ENCODE peak calls at places on chromosome 16, in seven cellular contexts. J, T, V, Z, K, N and R are unnamed samples. For H3K9me3, the result is how much of the 10 kb centered on the place peaks cover.

GRCh38 chr16:85350973-85351372 is 238.7 kb upstream of the CIBAR2 start:
- DNase-seq in T (peak), N (no peak), V (peak), J (peak), Z (peak), K (no peak), R (peak)

GRCh38 chr16:71781741-71782140 is 26.9 kb downstream of the AP1G1 start:
- DNase-seq in V (no peak), N (no peak), T (no peak), J (no peak), K (no peak), Z (peak), R (no peak)

GRCh38 chr16:57653936-57654335 is 14.2 kb upstream of the ADGRG3 start:
- DNase-seq in K (peak), N (no peak), T (no peak), Z (no peak), V (no peak), J (no peak), R (no peak)

GRCh38 chr16:67482260-67482924 is 955 bp downstream of the AGRP start:
- DNase-seq in Z (no peak), V (no peak), K (no peak), N (no peak), T (no peak), J (no peak), R (peak)

GRCh38 chr16:80167657-80168056 is 373.1 kb upstream of the DYNLRB2 start:
- DNase-seq in N (no peak), T (no peak), V (no peak), Z (no peak), K (no peak), J (no peak), R (no peak)

GRCh38 chr16:11913425-11914079 is 2.2 kb downstream of the GSPT1 start:
- DNase-seq in J (no peak), K (no peak), V (no peak), N (no peak), T (no peak), Z (peak), R (no peak)

GRCh38 chr16:14301150-14302030 is 230.3 kb downstream of the MRTFB start:
- DNase-seq in K (no peak), J (no peak), V (no peak), T (no peak), Z (no peak), N (peak), R (peak)

GRCh38 chr16:84690088-84690819 is 9.5 kb upstream of the USP10 start:
- DNase-seq in J (no peak), K (no peak), T (no peak), Z (peak), V (no peak), N (no peak), R (no peak)

GRCh38 chr16:14309906-14310305 is 238.8 kb downstream of the MRTFB start:
- DNase-seq in T (no peak), Z (peak), V (no peak), N (no peak), K (no peak), J (no peak), R (no peak)

GRCh38 chr16:89122322-89122831 is 28.7 kb downstream of the ACSF3 start:
- DNase-seq in V (no peak), N (peak), T (peak), K (no peak), Z (no peak), J (no peak), R (peak)

GRCh38 chr16:1003551-1004347 is 22.2 kb downstream of the SOX8 start:
- DNase-seq in T (no peak), Z (peak), K (no peak), V (no peak), N (peak), J (no peak), R (no peak)

GRCh38 chr16:35011-35775 is 18.2 kb downstream of the POLR3K start:
- DNase-seq in V (no peak), T (no peak), Z (no peak), J (no peak), K (no peak), N (no peak), R (peak)

GRCh38 chr16:14334366-14335105 is 263.4 kb downstream of the MRTFB start:
- DNase-seq in N (no peak), T (no peak), V (no peak), Z (no peak), K (no peak), J (no peak), R (no peak)

GRCh38 chr16:8326234-8326633 is 264.1 kb downstream of the TMEM114 start:
- DNase-seq in T (no peak), N (no peak), V (no peak), J (no peak), Z (no peak), K (no peak), R (no peak)

GRCh38 chr16:73546351-73546845 is 498.5 kb upstream of the ZFHX3 start:
- DNase-seq in N (no peak), Z (no peak), K (no peak), V (no peak), J (no peak), T (no peak), R (no peak)

GRCh38 chr16:90077757-90078593 is 844 bp upstream of the PRDM7 start:
- DNase-seq in K (no peak), Z (peak), V (no peak), T (peak), N (peak), J (no peak), R (peak)

GRCh38 chr16:79372504-79373184 is 227.9 kb downstream of the MAF start:
- DNase-seq in V (no peak), J (no peak), N (no peak), Z (peak), K (no peak), T (no peak), R (no peak)

GRCh38 chr16:85825326-85825725 is 25.8 kb downstream of the COX4I1 start:
- DNase-seq in T (peak), K (no peak), N (no peak), V (no peak), J (no peak), Z (no peak), R (no peak)

GRCh38 chr16:77833906-77834599 is 45.7 kb downstream of the VAT1L start:
- DNase-seq in T (no peak), Z (peak), V (no peak), J (peak), N (no peak), K (no peak), R (no peak)

GRCh38 chr16:17437142-17437720 is 33.5 kb downstream of the XYLT1 start:
- DNase-seq in Z (no peak), T (no peak), V (no peak), N (no peak), J (no peak), K (no peak), R (no peak)

GRCh38 chr16:67207116-67207856 is 8.4 kb downstream of the ELMO3 start:
- DNase-seq in V (no peak), Z (no peak), K (peak), T (no peak), J (no peak), N (no peak), R (no peak)

GRCh38 chr16:85412911-85413520 is 200.1 kb upstream of the GSE1 start:
- DNase-seq in J (no peak), N (no peak), K (no peak), V (no peak), Z (no peak), T (no peak), R (peak)

GRCh38 chr16:67246945-67247697 is at the start of gene FHOD1:
- DNase-seq in K (peak), V (peak), Z (peak), N (peak), T (peak), J (peak), R (peak)

GRCh38 chr16:26770547-26770946 is 296.2 kb upstream of the C16orf82 start:
- DNase-seq in J (no peak), Z (no peak), N (no peak), V (no peak), K (no peak), T (no peak), R (no peak)

GRCh38 chr16:64996641-64997040 is 125.2 kb downstream of the CDH11 start:
- DNase-seq in K (no peak), V (no peak), T (no peak), N (no peak), Z (no peak), J (no peak), R (no peak)

GRCh38 chr16:85557976-85558589 is 55.0 kb upstream of the GSE1 start:
- DNase-seq in J (no peak), T (no peak), N (peak), Z (no peak), K (peak), V (no peak), R (peak)

GRCh38 chr16:50263940-50264929 is 2.1 kb upstream of the ADCY7 start:
- DNase-seq in V (no peak), T (no peak), K (no peak), Z (peak), J (peak), N (no peak), R (no peak)

GRCh38 chr16:89046491-89046890 is 47.2 kb upstream of the ACSF3 start:
- DNase-seq in N (no peak), J (no peak), Z (no peak), T (no peak), K (no peak), V (no peak), R (peak)

GRCh38 chr16:31361201-31362110 is 6.5 kb downstream of the ITGAX start:
- DNase-seq in J (no peak), V (no peak), T (no peak), N (no peak), K (no peak), Z (no peak), R (no peak)

GRCh38 chr16:17448640-17449638 is 21.8 kb downstream of the XYLT1 start:
- DNase-seq in V (no peak), T (no peak), K (no peak), Z (no peak), J (no peak), N (no peak), R (peak)

GRCh38 chr16:2486645-2487516 is 12.0 kb downstream of the TBC1D24 start:
- DNase-seq in J (no peak), N (no peak), V (no peak), Z (no peak), K (no peak), T (peak), R (peak)
- TF ChIP-seq CTCF in J (no peak), N (no peak), V (peak), Z (no peak), K (no peak), T (peak), R (no peak)

GRCh38 chr16:4055748-4056147 is 60.5 kb downstream of the ADCY9 start:
- DNase-seq in K (no peak), V (no peak), N (no peak), T (no peak), J (no peak), Z (no peak), R (no peak)

GRCh38 chr16:4051591-4051990 is 64.7 kb downstream of the ADCY9 start:
- DNase-seq in K (no peak), Z (no peak), J (no peak), N (no peak), T (no peak), V (no peak), R (no peak)

GRCh38 chr16:4053663-4054479 is 62.4 kb downstream of the ADCY9 start:
- DNase-seq in J (peak), T (no peak), N (no peak), Z (peak), V (no peak), K (no peak), R (no peak)

GRCh38 chr16:4052096-4052495 is 64.1 kb downstream of the ADCY9 start:
- DNase-seq in K (no peak), N (no peak), T (no peak), J (no peak), Z (no peak), V (no peak), R (no peak)

GRCh38 chr16:4052801-4053662 is 63.2 kb downstream of the ADCY9 start:
- DNase-seq in J (no peak), K (no peak), V (no peak), N (no peak), Z (peak), T (no peak), R (peak)
- H3K4me3 ChIP-seq in J (no peak), K (no peak), V (peak), N (no peak), Z (no peak), T (no peak), R (no peak)

GRCh38 chr16:68564367-68564985 is 25.4 kb downstream of the ZFP90 start:
- DNase-seq in J (no peak), V (no peak), K (no peak), N (no peak), T (no peak), Z (peak), R (no peak)
- H3K9me3 ChIP-seq in J (half or more), V (half or more), K (half or more), N (under half), T (under half), Z (half or more), R (half or more)

GRCh38 chr16:24810951-24811843 is 34.6 kb upstream of the SLC5A11 start:
- DNase-seq in J (no peak), T (no peak), N (no peak), K (no peak), Z (no peak), V (no peak), R (no peak)
- TF ChIP-seq CTCF in J (no peak), T (no peak), N (no peak), K (no peak), Z (no peak), V (no peak), R (no peak)

DNA sequence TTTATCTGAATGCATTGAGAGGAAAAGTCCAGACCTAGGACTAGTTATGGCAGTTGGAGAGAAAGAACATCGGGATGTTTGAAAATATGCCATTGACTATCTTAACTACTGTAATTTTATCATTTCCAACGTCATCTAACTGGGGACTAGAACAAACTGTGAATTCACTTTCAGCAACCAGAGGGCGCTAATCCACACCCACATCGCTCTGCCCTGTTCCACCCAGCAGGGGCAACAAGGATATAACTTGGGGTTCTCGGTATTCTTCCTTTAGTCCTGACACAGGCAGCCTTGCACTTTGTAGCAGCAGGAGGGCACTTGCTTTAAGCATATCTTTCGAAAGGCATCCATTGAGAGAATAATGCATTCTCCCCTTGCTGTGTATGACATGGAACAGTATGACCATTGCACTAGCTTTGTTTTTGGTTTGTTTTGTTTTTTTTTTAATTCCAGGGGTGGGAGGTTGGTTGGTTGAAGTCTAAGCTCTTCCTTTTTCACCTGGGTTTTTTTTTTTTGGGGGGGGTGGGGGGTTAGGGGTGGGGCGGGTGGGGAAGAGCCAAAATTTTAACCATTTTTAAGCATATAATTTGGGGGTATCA is 31.5 kb downstream of the SIAH1 start:
- DNase-seq in T (no peak), V (no peak), J (peak), K (peak), Z (peak), N (peak), R (peak)
- H3K4me3 ChIP-seq in T (no peak), V (no peak), J (no peak), K (no peak), Z (no peak), N (no peak), R (no peak)

GRCh38 chr16:23710504-23710903 is 2.5 kb downstream of the ERN2 start:
- DNase-seq in N (no peak), J (no peak), Z (no peak), K (no peak), V (no peak), T (no peak), R (no peak)

GRCh38 chr16:23710008-23710407 is 3.0 kb downstream of the ERN2 start:
- DNase-seq in N (no peak), T (no peak), K (no peak), J (no peak), Z (no peak), V (no peak), R (no peak)

GRCh38 chr16:23706439-23706838 is 6.6 kb downstream of the ERN2 start:
- DNase-seq in N (no peak), J (no peak), T (no peak), V (no peak), K (no peak), Z (no peak), R (no peak)

GRCh38 chr16:23711785-23712184 is 1.2 kb downstream of the ERN2 start:
- DNase-seq in N (no peak), K (no peak), T (peak), J (no peak), Z (no peak), V (no peak), R (peak)

GRCh38 chr16:23709536-23709935 is 3.5 kb downstream of the ERN2 start:
- DNase-seq in T (no peak), K (no peak), Z (no peak), V (no peak), J (no peak), N (no peak), R (no peak)
- H3K9me3 ChIP-seq in T (under half), K (under half), Z (under half), V (under half), J (under half), N (under half), R (under half)

GRCh38 chr16:52068447-52069074 is 478.4 kb downstream of the TOX3 start:
- DNase-seq in V (no peak), K (peak), N (peak), T (no peak), Z (no peak), J (no peak), R (peak)
- TF ChIP-seq CTCF in V (peak), K (peak), N (peak), T (peak), Z (peak), J (no peak), R (no peak)

GRCh38 chr16:22732959-22733358 is 81.0 kb upstream of the HS3ST2 start:
- DNase-seq in V (no peak), K (no peak), N (no peak), Z (no peak), T (no peak), J (no peak), R (no peak)

GRCh38 chr16:22732315-22732840 is 81.6 kb upstream of the HS3ST2 start:
- DNase-seq in Z (no peak), V (no peak), J (no peak), N (no peak), T (no peak), K (no peak), R (no peak)

GRCh38 chr16:22728167-22728836 is 85.7 kb upstream of the HS3ST2 start:
- DNase-seq in J (no peak), V (no peak), K (peak), N (no peak), T (no peak), Z (no peak), R (no peak)

GRCh38 chr16:22726868-22727267 is 87.1 kb upstream of the HS3ST2 start:
- DNase-seq in J (no peak), V (no peak), N (no peak), K (no peak), T (no peak), Z (no peak), R (no peak)

GRCh38 chr16:22727285-22728166 is 86.4 kb upstream of the HS3ST2 start:
- DNase-seq in K (no peak), Z (no peak), J (no peak), N (no peak), V (no peak), T (no peak), R (no peak)
- H3K4me3 ChIP-seq in K (no peak), Z (no peak), J (no peak), N (no peak), V (no peak), T (no peak), R (no peak)

GRCh38 chr16:75172578-75172977 is 24.3 kb downstream of the ZFP1 start:
- DNase-seq in T (no peak), V (no peak), N (no peak), K (no peak), J (no peak), Z (no peak), R (no peak)
- H3K9me3 ChIP-seq in T (under half), V (half or more), N (under half), K (half or more), J (half or more), Z (half or more), R (half or more)